ENCODE peak calls at places on chromosomes 11 and 22, in four cellular contexts. One of them, this sample, is unnamed.

GRCh38 chr22:29499852-29500251 is 19.8 kb downstream of the NEFH start:
- DNase-seq in CD4-positive, CD25-positive, alpha-beta regulatory T cell: no peak
- DNase-seq in DMS 273 treated with DMSO at 0.1 percent for 48 hours: no peak
- DNase-seq in germinal center: no peak
- DNase-seq in this sample: no peak

GRCh38 chr11:129143335-129143734 is 48.8 kb downstream of the ARHGAP32 start:
- DNase-seq in DMS 273 treated with DMSO at 0.1 percent for 48 hours: no peak
- DNase-seq in CD4-positive, CD25-positive, alpha-beta regulatory T cell: no peak
- DNase-seq in germinal center: no peak
- DNase-seq in this sample: peak

GRCh38 chr11:66987158-66987620 is 12.1 kb downstream of the C11orf86 start:
- DNase-seq in germinal center: no peak
- DNase-seq in CD4-positive, CD25-positive, alpha-beta regulatory T cell: no peak
- DNase-seq in DMS 273 treated with DMSO at 0.1 percent for 48 hours: peak
- DNase-seq in this sample: no peak

GRCh38 chr22:31083923-31084810 is 3.0 kb downstream of the SMTN start:
- DNase-seq in germinal center: no peak
- DNase-seq in DMS 273 treated with DMSO at 0.1 percent for 48 hours: no peak
- DNase-seq in CD4-positive, CD25-positive, alpha-beta regulatory T cell: no peak
- DNase-seq in this sample: no peak

GRCh38 chr11:111302298-111302697 is 4.0 kb downstream of the POU2AF3 start:
- DNase-seq in germinal center: no peak
- DNase-seq in CD4-positive, CD25-positive, alpha-beta regulatory T cell: no peak
- DNase-seq in DMS 273 treated with DMSO at 0.1 percent for 48 hours: no peak
- DNase-seq in this sample: no peak

GRCh38 chr22:48099251-48099650 is 1336.8 kb downstream of the TBC1D22A start:
- DNase-seq in DMS 273 treated with DMSO at 0.1 percent for 48 hours: no peak
- DNase-seq in germinal center: no peak
- DNase-seq in CD4-positive, CD25-positive, alpha-beta regulatory T cell: no peak
- DNase-seq in this sample: no peak

GRCh38 chr11:12079726-12080556 is 30.4 kb upstream of the MICAL2 start:
- DNase-seq in CD4-positive, CD25-positive, alpha-beta regulatory T cell: no peak
- DNase-seq in DMS 273 treated with DMSO at 0.1 percent for 48 hours: no peak
- DNase-seq in germinal center: no peak
- DNase-seq in this sample: no peak

GRCh38 chr11:83125577-83125976 is 31.4 kb upstream of the PCF11 start:
- DNase-seq in germinal center: no peak
- DNase-seq in CD4-positive, CD25-positive, alpha-beta regulatory T cell: no peak
- DNase-seq in DMS 273 treated with DMSO at 0.1 percent for 48 hours: no peak
- DNase-seq in this sample: no peak

GRCh38 chr11:9250139-9250582 is 15.0 kb downstream of the DENND5A start:
- DNase-seq in DMS 273 treated with DMSO at 0.1 percent for 48 hours: no peak
- DNase-seq in CD4-positive, CD25-positive, alpha-beta regulatory T cell: no peak
- DNase-seq in germinal center: no peak
- DNase-seq in this sample: peak

GRCh38 chr22:32446321-32446720 is 17.9 kb downstream of the BPIFC start:
- DNase-seq in germinal center: no peak
- DNase-seq in CD4-positive, CD25-positive, alpha-beta regulatory T cell: no peak
- DNase-seq in DMS 273 treated with DMSO at 0.1 percent for 48 hours: no peak
- DNase-seq in this sample: no peak

GRCh38 chr11:12167098-12167999 is 57.0 kb downstream of the MICAL2 start:
- DNase-seq in DMS 273 treated with DMSO at 0.1 percent for 48 hours: no peak
- DNase-seq in germinal center: no peak
- DNase-seq in CD4-positive, CD25-positive, alpha-beta regulatory T cell: no peak
- DNase-seq in this sample: no peak